ENCODE peak calls at places on chromosome 10, in ten cellular contexts. S, B, T, H, V, L, C, Z, U and K are unnamed samples.

GRCh38 chr10:93186631-93187030 is 112.9 kb downstream of the CYP26A1 start:
- DNase-seq in V (no peak), B (no peak), H (no peak), L (no peak), U (no peak), Z (no peak), C (no peak), S (no peak), T (no peak), K (no peak)

GRCh38 chr10:43596546-43596945 is 9.7 kb upstream of the ZNF485 start:
- DNase-seq in C (no peak), U (peak; percentile 35), V (no peak), S (no peak), L (no peak), Z (no peak), T (no peak), B (no peak), H (no peak), K (no peak)

GRCh38 chr10:100923580-100923979 is 10.8 kb downstream of the SLF2 start:
- DNase-seq in L (no peak), H (no peak), C (no peak), Z (no peak), T (no peak), V (no peak), B (no peak), S (no peak), U (no peak), K (no peak)

GRCh38 chr10:32731527-32731926 is 226.5 kb downstream of the ITGB1 start:
- DNase-seq in B (no peak), C (no peak), S (no peak), U (no peak), Z (no peak), H (no peak), L (no peak), V (no peak), T (no peak), K (no peak)

GRCh38 chr10:44650576-44651394 is 260.4 kb upstream of the TMEM72 start:
- DNase-seq in Z (no peak), C (no peak), H (no peak), V (no peak), L (no peak), T (no peak), U (no peak), B (no peak), S (no peak), K (no peak)

GRCh38 chr10:7045891-7046599 is 364.8 kb downstream of the SFMBT2 start:
- DNase-seq in C (no peak), B (no peak), L (no peak), S (no peak), H (no peak), V (peak; percentile 44), U (peak; percentile 98), T (no peak), Z (peak; percentile 12), K (no peak)

GRCh38 chr10:6337382-6337781 is 134.7 kb downstream of the PFKFB3 start:
- DNase-seq in V (no peak), U (no peak), T (no peak), Z (no peak), S (no peak), C (no peak), L (no peak), H (no peak), B (peak; percentile 56), K (no peak)

GRCh38 chr10:97874332-97874731 is 24.7 kb downstream of the GOLGA7B start:
- DNase-seq in C (no peak), S (no peak), Z (no peak), L (no peak), H (no peak), T (no peak), B (no peak), V (no peak), U (no peak), K (no peak)

DNA sequence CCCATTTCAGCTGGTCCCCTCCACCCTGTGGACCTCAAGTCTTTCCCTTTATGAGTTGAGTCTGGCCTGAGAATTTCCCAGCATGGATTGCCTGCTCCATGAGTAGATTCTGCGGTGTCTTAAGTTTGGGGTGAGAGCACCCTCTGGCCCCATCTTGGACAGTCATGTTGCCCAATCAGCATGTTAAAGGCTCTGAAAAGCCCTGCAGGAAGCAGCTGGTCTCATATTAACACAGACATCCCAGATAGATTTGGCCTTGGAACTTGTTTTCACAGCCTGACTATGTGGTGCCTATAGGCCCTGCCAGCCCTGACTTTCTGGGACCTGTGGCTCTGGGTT is 15.5 kb upstream of the SLC29A3 start:
- DNase-seq in Z (no peak), C (no peak), T (no peak), H (no peak), S (no peak), B (no peak), V (no peak), U (no peak), L (no peak), K (no peak)
- TF ChIP-seq CTCF in Z (peak; percentile 52), C (no peak), T (no peak), H (no peak), S (no peak), B (no peak), V (no peak), U (no peak), L (no peak), K (no peak)

GRCh38 chr10:86244995-86245394 is 121.6 kb downstream of the GRID1 start:
- DNase-seq in B (no peak), S (no peak), U (no peak), C (no peak), Z (no peak), L (no peak), V (no peak), H (peak; percentile 3), T (no peak), K (no peak)

GRCh38 chr10:86248062-86248461 is 118.5 kb downstream of the GRID1 start:
- DNase-seq in T (no peak), L (no peak), B (no peak), S (no peak), V (no peak), U (no peak), H (no peak), Z (no peak), C (no peak), K (no peak)

GRCh38 chr10:86246279-86246940 is 120.2 kb downstream of the GRID1 start:
- DNase-seq in H (no peak), S (no peak), V (no peak), C (no peak), L (no peak), U (no peak), B (no peak), Z (no peak), T (no peak), K (no peak)

GRCh38 chr10:86247588-86247987 is 119.0 kb downstream of the GRID1 start:
- DNase-seq in B (no peak), T (no peak), C (no peak), S (no peak), Z (no peak), H (no peak), U (no peak), V (no peak), L (no peak), K (no peak)

DNA sequence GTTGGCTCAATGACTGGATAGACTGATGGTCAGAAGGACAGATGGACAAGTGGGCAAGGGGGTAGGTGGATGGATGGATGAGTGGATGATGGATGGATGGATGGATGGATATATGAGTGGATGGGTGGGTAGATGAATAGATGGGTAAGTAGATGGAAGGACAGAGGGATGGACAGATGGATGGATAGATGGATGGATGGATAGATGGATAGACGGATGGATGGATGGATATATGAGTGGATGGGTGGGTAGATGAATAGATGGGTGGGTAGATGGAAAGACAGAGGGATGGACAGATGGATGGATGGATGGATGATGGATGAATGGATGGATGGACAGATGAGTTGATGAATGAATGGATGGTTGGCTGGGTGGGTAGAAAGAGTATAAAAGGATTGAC is 119.5 kb downstream of the GRID1 start:
- DNase-seq in C (no peak), L (no peak), B (no peak), Z (no peak), T (no peak), S (no peak), V (no peak), U (no peak), H (no peak), K (no peak)
- TF ChIP-seq CTCF in C (no peak), L (no peak), B (no peak), Z (no peak), T (no peak), S (no peak), V (no peak), U (no peak), H (no peak), K (no peak)

DNA sequence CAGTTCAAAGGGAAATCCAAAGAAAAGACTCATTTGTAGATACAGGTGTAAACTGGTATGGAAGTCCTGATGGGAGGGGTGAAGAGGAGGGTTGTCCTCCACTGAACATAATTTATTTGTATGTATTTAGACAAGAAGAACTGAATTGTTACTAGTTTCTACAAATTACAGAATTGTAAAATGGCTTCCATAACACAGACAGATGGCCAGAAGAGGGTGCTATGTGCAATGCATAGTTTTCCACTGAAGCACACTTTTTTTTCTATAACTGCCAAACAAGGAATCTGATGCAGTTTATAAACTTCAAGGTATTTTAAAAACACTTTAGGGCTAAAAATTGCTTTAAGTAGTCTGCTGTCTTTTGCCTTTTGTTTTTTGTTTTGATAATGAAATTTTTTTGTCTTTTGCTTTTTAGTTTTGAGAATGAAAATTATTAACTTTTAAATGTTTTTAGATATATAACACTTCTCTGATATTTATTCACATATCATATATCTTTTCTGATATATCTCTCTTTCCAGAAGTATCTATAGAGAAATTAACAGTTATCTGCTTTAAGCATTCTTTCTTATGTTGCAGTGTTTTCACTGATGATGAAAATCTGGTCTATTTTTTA is 58.5 kb downstream of the PHYHIPL start:
- DNase-seq in C (peak; percentile 58), L (peak; percentile 4), S (no peak), Z (peak; percentile 16), B (no peak), H (no peak), V (no peak), U (peak; percentile 33), T (peak; percentile 47), K (no peak)
- TF ChIP-seq CTCF in C (peak; percentile 62), L (peak; percentile 66), S (peak; percentile 14), Z (peak; percentile 84), B (peak; percentile 74), H (peak; percentile 64), V (peak; percentile 24), U (peak; percentile 67), T (peak; percentile 67), K (no peak)

DNA sequence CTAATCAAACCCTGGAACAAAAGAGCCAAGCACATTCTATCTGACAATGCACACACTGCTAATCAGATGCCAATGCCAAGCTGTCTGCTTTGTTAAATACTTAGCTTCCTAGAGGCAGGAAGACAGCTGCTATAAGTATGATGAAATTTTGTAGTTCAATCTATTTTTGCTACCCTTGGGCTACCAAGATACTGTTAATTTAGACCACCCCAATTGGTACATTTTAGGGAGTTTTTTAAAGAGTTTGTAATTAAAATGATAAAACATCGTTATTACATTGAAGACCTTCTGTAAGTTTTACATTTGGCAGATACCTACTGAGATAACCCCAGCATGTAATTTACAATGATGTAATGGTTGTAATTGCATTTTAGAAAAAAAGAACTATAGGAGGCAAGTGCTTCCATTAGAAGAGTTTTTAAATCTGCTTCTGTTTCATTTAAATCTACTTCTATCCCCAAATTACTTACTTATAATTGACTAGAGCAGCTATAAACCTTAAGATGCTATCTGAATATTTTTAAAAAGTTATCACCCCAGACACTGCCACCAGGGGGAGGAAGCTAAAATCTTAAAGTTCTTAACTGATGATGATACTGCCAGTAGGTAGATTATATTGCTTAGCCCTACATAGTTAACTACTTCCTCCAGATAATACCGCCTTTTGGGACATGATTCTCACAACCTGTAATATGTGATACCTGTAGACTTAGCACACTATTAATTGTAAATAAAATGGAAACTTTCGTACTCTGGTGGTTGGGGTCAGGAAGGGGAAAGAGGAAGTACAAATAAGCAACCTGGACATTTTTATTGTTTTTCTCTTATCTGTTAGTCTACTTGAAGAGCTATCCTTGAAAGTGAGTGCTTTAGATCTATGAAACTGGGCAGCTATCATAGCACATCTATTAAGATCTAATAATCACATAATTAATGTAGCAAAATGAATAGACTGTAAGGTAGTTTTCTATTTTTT is 268.8 kb downstream of the ADK start:
- DNase-seq in V (no peak), T (no peak), B (no peak), C (peak; percentile 19), S (no peak), H (no peak), U (peak; percentile 39), L (no peak), Z (peak; percentile 46), K (peak; percentile 22)
- TF ChIP-seq CTCF in V (no peak), T (peak; percentile 25), B (peak; percentile 40), C (peak; percentile 39), S (peak; percentile 43), H (peak; percentile 30), U (peak; percentile 32), L (peak; percentile 48), Z (peak; percentile 84), K (peak; percentile 74)